ENCODE peak calls at places on chromosomes 12 and 14, in eight cellular contexts. B, D, L, I, N, M, R and Z are unnamed samples. For H3K4me1, the result is how much of the 10 kb centered on the place peaks cover.

GRCh38 chr12:29066061-29066588 is 83.0 kb upstream of the FAR2 start:
- DNase-seq in B (no peak), D (no peak), L (peak), I (no peak), N (no peak), M (no peak), R (no peak), Z (no peak)

GRCh38 chr14:77044776-77045569 is 16.5 kb upstream of the IRF2BPL start:
- DNase-seq in B (no peak), D (no peak), L (peak), I (peak), N (peak), M (peak), R (no peak), Z (no peak)

GRCh38 chr12:111368684-111369495 is at the start of gene PHETA1:
- DNase-seq in B (peak), D (peak), L (peak), I (peak), N (peak), M (peak), R (peak), Z (peak)

GRCh38 chr12:89756638-89757321 is 48.1 kb upstream of the ATP2B1 start:
- DNase-seq in B (no peak), D (peak), L (peak), I (peak), N (no peak), M (no peak), R (peak), Z (no peak)

GRCh38 chr14:90419200-90419599 is 22.4 kb downstream of the CALM1 start:
- DNase-seq in B (peak), D (peak), L (peak), I (no peak), N (peak), M (peak), R (peak), Z (peak)

GRCh38 chr14:97215263-97215969 is 418.2 kb downstream of the VRK1 start:
- DNase-seq in B (no peak), D (no peak), L (no peak), I (no peak), N (no peak), M (no peak), R (no peak), Z (no peak)

GRCh38 chr14:91140672-91141071 is 26.8 kb downstream of the DGLUCY start:
- DNase-seq in B (no peak), D (peak), L (peak), I (no peak), N (no peak), M (no peak), R (no peak), Z (no peak)

GRCh38 chr14:88995437-88996198 is 171.2 kb downstream of the TTC8 start:
- DNase-seq in B (no peak), D (no peak), L (peak), I (no peak), N (no peak), M (no peak), R (no peak), Z (no peak)

GRCh38 chr14:105850853-105851581 is 324.6 kb downstream of the TMEM121 start:
- DNase-seq in B (no peak), D (no peak), L (no peak), I (no peak), N (no peak), M (no peak), R (no peak), Z (peak)

GRCh38 chr14:22560638-22561365 is 28.2 kb downstream of the DAD1 start:
- DNase-seq in B (no peak), D (peak), L (no peak), I (no peak), N (no peak), M (no peak), R (no peak), Z (no peak)

GRCh38 chr14:58637040-58637390 is 747 bp upstream of the DACT1 start:
- DNase-seq in B (no peak), D (peak), L (peak), I (no peak), N (no peak), M (peak), R (no peak), Z (no peak)

GRCh38 chr12:42090899-42091298 is 53.8 kb downstream of the GXYLT1 start:
- DNase-seq in B (no peak), D (no peak), L (peak), I (no peak), N (no peak), M (no peak), R (no peak), Z (no peak)

GRCh38 chr12:14201291-14201690 is 164.2 kb upstream of the ATF7IP start:
- DNase-seq in B (no peak), D (no peak), L (no peak), I (no peak), N (no peak), M (no peak), R (no peak), Z (no peak)

GRCh38 chr12:30970559-30971202 is 44.1 kb downstream of the TSPAN11 start:
- DNase-seq in B (no peak), D (no peak), L (no peak), I (no peak), N (peak), M (peak), R (no peak), Z (no peak)

GRCh38 chr14:79587194-79587593 is 624.1 kb downstream of the DIO2 start:
- DNase-seq in B (no peak), D (no peak), L (peak), I (no peak), N (no peak), M (no peak), R (no peak), Z (no peak)

GRCh38 chr14:53190938-53191337 is 37.8 kb upstream of the DDHD1 start:
- DNase-seq in B (no peak), D (no peak), L (no peak), I (no peak), N (no peak), M (no peak), R (no peak), Z (no peak)

GRCh38 chr12:104650541-104650940 is 193.8 kb downstream of the CHST11 start:
- DNase-seq in B (no peak), D (no peak), L (no peak), I (no peak), N (no peak), M (no peak), R (no peak), Z (no peak)

GRCh38 chr14:74501135-74501614 is 7.6 kb downstream of the ISCA2 start:
- DNase-seq in B (peak), D (peak), L (peak), I (no peak), N (peak), M (peak), R (no peak), Z (peak)

GRCh38 chr14:37842106-37842505 is 246.7 kb downstream of the TTC6 start:
- DNase-seq in B (no peak), D (no peak), L (no peak), I (no peak), N (no peak), M (no peak), R (no peak), Z (no peak)

GRCh38 chr12:65094722-65095121 is 26.4 kb downstream of the WIF1 start:
- DNase-seq in B (no peak), D (no peak), L (no peak), I (no peak), N (no peak), M (no peak), R (no peak), Z (no peak)

GRCh38 chr14:83217492-83217891 is 1683.8 kb upstream of the SEL1L start:
- DNase-seq in B (no peak), D (peak), L (peak), I (no peak), N (no peak), M (no peak), R (no peak), Z (no peak)

GRCh38 chr12:94867066-94867855 is 136.2 kb downstream of the NDUFA12 start:
- DNase-seq in B (no peak), D (no peak), L (no peak), I (no peak), N (no peak), M (no peak), R (no peak), Z (no peak)

GRCh38 chr14:47763188-47763854 is 87.9 kb upstream of the MDGA2 start:
- DNase-seq in B (no peak), D (no peak), L (no peak), I (no peak), N (no peak), M (no peak), R (no peak), Z (no peak)

GRCh38 chr12:46455648-46456352 is 83.2 kb upstream of the SLC38A2 start:
- DNase-seq in B (no peak), D (no peak), L (no peak), I (peak), N (no peak), M (no peak), R (no peak), Z (peak)

GRCh38 chr12:94185801-94186200 is 37.4 kb downstream of the PLXNC1 start:
- DNase-seq in B (no peak), D (no peak), L (no peak), I (no peak), N (no peak), M (no peak), R (no peak), Z (no peak)

GRCh38 chr12:6452908-6453630 is 1.2 kb downstream of the TAPBPL start:
- DNase-seq in B (no peak), D (peak), L (no peak), I (no peak), N (no peak), M (peak), R (no peak), Z (no peak)

GRCh38 chr12:29759950-29760349 is 23.8 kb downstream of the TMTC1 start:
- DNase-seq in B (no peak), D (no peak), L (no peak), I (no peak), N (no peak), M (no peak), R (no peak), Z (no peak)

GRCh38 chr12:124411291-124411878 is 116.5 kb downstream of the RFLNA start:
- DNase-seq in B (no peak), D (peak), L (peak), I (peak), N (peak), M (no peak), R (no peak), Z (no peak)

GRCh38 chr14:105047283-105048016 is 17.8 kb downstream of the GPR132 start:
- DNase-seq in B (no peak), D (no peak), L (no peak), I (no peak), N (peak), M (no peak), R (no peak), Z (no peak)

GRCh38 chr12:116483959-116484699 is 75.1 kb upstream of the MAP1LC3B2 start:
- DNase-seq in B (no peak), D (no peak), L (peak), I (no peak), N (peak), M (peak), R (no peak), Z (no peak)
- TF ChIP-seq CTCF in B (no peak), D (no peak), L (no peak), I (no peak), N (no peak), M (no peak), R (no peak), Z (no peak)

GRCh38 chr14:68124050-68124449 is 304.5 kb downstream of the RAD51B start:
- DNase-seq in B (no peak), D (no peak), L (no peak), I (no peak), N (no peak), M (no peak), R (no peak), Z (no peak)
- H3K4me3 ChIP-seq in B (no peak), D (no peak), L (no peak), I (no peak), N (no peak), M (no peak), R (no peak), Z (no peak)

DNA sequence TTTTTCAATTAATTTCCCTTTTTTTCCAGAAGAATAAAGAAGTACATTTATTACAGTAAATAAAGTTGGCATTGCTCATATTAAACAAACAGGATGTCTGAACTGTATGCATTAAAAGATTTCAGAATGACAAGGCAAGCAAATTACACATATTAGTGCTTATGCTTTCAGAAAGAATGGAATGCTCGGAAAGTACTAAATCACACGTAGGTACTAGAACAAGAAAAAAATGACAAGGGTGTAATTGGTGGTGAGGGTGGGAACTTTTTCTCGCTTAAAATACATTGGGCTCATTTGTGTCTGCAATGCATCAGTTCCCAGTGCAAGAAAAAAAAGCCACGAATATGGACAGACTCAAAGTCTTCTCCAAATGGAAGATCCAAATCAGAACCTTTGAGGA is 33.3 kb upstream of the HIF1A start:
- DNase-seq in B (no peak), D (no peak), L (no peak), I (no peak), N (no peak), M (no peak), R (no peak), Z (no peak)
- H3K4me1 ChIP-seq in B (under half), D (under half), L (under half), I (under half), N (under half), M (under half), R (under half), Z (under half)

DNA sequence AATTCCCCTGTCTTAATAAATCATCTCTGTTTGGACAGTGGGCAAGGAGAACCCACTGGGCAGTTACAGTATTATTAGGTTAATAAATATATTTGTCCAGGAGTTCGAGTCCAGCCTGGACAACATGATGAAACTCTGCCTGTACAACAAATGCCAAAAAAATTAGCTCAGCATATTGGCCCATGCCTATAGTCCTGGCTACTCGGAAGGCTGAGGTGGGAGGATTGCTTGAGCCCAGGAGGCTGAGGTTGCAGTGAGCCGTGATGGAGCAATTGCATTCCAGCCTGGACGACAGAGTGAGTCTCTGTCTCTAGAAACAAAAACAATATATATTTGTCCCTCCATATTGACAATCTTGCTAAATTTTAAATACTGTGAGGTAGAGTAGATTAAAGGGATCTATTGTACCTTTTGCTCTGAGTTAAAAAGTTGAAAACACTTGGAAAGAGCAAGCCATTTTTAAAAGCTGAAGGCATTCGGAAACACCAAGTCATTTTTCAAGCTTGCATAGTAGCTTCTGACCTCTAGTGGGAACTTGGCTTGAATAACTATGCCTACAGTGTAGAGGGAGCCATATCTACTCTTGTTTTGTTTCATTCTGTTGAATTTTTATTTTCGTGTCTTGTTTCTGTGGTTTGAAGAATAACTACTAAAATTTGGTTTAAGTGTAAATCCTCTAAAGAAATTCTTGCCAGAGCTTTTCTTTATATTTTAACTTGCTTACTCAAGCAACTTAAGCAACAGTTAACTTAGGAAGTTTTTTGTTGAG is 14.6 kb upstream of the EEA1 start:
- DNase-seq in B (no peak), D (no peak), L (peak), I (no peak), N (no peak), M (no peak), R (no peak), Z (no peak)
- TF ChIP-seq CTCF in B (no peak), D (no peak), L (no peak), I (no peak), N (peak), M (no peak), R (no peak), Z (no peak)

DNA sequence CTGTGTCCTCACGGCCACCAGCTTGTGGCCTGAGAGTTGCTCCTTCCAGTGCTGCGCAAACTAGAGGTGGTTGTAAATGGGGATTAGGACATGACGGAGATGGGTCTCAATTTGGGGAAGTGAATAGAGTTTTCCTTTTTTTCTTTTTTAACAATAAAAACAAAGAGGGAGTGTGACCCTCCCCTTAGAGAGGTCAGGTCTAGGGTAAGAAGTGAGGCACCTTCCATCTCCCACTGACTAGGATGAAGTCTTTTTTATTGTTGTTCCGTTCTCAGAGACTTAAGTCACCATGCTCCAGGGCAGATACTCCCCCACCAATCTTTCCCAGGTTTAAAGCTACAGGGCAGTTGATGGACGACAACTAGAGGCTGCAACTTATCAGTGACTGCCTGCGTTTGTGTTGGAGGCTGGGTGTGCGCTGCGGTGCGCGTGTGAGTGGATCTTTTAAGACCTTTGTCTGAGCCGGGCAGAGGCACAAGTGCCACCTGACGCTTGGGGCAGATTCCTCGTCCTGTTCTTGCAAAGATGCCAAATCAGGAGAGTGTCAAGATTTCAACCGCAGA is 2.1 kb upstream of the GSC start:
- DNase-seq in B (no peak), D (no peak), L (no peak), I (no peak), N (no peak), M (no peak), R (no peak), Z (no peak)
- H3K4me3 ChIP-seq in B (no peak), D (no peak), L (no peak), I (no peak), N (no peak), M (no peak), R (no peak), Z (no peak)

GRCh38 chr12:122868471-122869177 is 27.3 kb downstream of the VPS37B start:
- DNase-seq in B (peak), D (no peak), L (no peak), I (no peak), N (no peak), M (no peak), R (no peak), Z (peak)
- H3K4me1 ChIP-seq in B (under half), D (under half), L (under half), I (half or more), N (half or more), M (half or more), R (half or more), Z (under half)

GRCh38 chr12:55739025-55739378 is 3.9 kb upstream of the GDF11 start:
- DNase-seq in B (no peak), D (no peak), L (no peak), I (no peak), N (no peak), M (no peak), R (no peak), Z (no peak)
- TF ChIP-seq CTCF in B (peak), D (peak), L (no peak), I (no peak), N (no peak), M (no peak), R (peak), Z (peak)